ENCODE peak calls at places on chromosomes 3 and 15, in five cellular contexts. One of them, this sample, is unnamed.

GRCh38 chr3:71356272-71356671 is 227.3 kb downstream of the FOXP1 start:
- DNase-seq in SW480: no peak
- DNase-seq in heart left ventricle: no peak
- DNase-seq in sigmoid colon: no peak
- DNase-seq in ecto neural progenitor cell: no peak
- DNase-seq in this sample: no peak

GRCh38 chr15:76866008-76866407 is 39.1 kb downstream of the SCAPER start:
- DNase-seq in sigmoid colon: no peak
- DNase-seq in heart left ventricle: no peak
- DNase-seq in ecto neural progenitor cell: no peak
- DNase-seq in SW480: no peak
- DNase-seq in this sample: no peak

GRCh38 chr3:167913218-167913902 is 177.8 kb downstream of the SERPINI1 start:
- DNase-seq in SW480: peak; percentile 77
- DNase-seq in heart left ventricle: no peak
- DNase-seq in sigmoid colon: no peak
- DNase-seq in ecto neural progenitor cell: no peak
- DNase-seq in this sample: no peak

GRCh38 chr3:23913182-23913581 is 3.6 kb downstream of the NKIRAS1 start:
- DNase-seq in heart left ventricle: no peak
- DNase-seq in ecto neural progenitor cell: no peak
- DNase-seq in SW480: no peak
- DNase-seq in sigmoid colon: no peak
- DNase-seq in this sample: no peak

GRCh38 chr3:117842086-117842485 is 1132.5 kb downstream of the TUSC7 start:
- DNase-seq in heart left ventricle: no peak
- DNase-seq in SW480: no peak
- DNase-seq in ecto neural progenitor cell: no peak
- DNase-seq in sigmoid colon: no peak
- DNase-seq in this sample: no peak

GRCh38 chr3:47162695-47163022 is 1.3 kb downstream of the SETD2 start:
- DNase-seq in sigmoid colon: no peak
- DNase-seq in ecto neural progenitor cell: no peak
- DNase-seq in SW480: peak; percentile 11
- DNase-seq in heart left ventricle: no peak
- DNase-seq in this sample: no peak

GRCh38 chr15:72323752-72324151 is 3.8 kb upstream of the CELF6 start:
- DNase-seq in heart left ventricle: no peak
- DNase-seq in SW480: no peak
- DNase-seq in sigmoid colon: no peak
- DNase-seq in ecto neural progenitor cell: no peak
- DNase-seq in this sample: no peak

GRCh38 chr3:29319262-29319661 is 38.4 kb downstream of the RBMS3 start:
- DNase-seq in ecto neural progenitor cell: no peak
- DNase-seq in sigmoid colon: no peak
- DNase-seq in heart left ventricle: no peak
- DNase-seq in SW480: no peak
- DNase-seq in this sample: no peak

GRCh38 chr15:89406218-89406716 is 71.6 kb upstream of the POLG start:
- DNase-seq in sigmoid colon: no peak
- DNase-seq in heart left ventricle: no peak
- DNase-seq in SW480: no peak
- DNase-seq in ecto neural progenitor cell: no peak
- DNase-seq in this sample: no peak

GRCh38 chr15:74821091-74821789 is 5.2 kb upstream of the CPLX3 start:
- DNase-seq in SW480: no peak
- DNase-seq in heart left ventricle: no peak
- DNase-seq in ecto neural progenitor cell: peak; percentile 70
- DNase-seq in sigmoid colon: no peak
- DNase-seq in this sample: peak; percentile 60

GRCh38 chr15:57003418-57003817 is 85.0 kb downstream of the TCF12 start:
- DNase-seq in sigmoid colon: no peak
- DNase-seq in SW480: no peak
- DNase-seq in heart left ventricle: no peak
- DNase-seq in ecto neural progenitor cell: no peak
- DNase-seq in this sample: no peak

GRCh38 chr15:74432968-74433591 is 678 bp downstream of the SEMA7A start:
- DNase-seq in heart left ventricle: no peak
- DNase-seq in SW480: no peak
- DNase-seq in sigmoid colon: no peak
- DNase-seq in ecto neural progenitor cell: no peak
- DNase-seq in this sample: no peak

GRCh38 chr15:96699871-96700401 is 369.4 kb downstream of the NR2F2 start:
- DNase-seq in ecto neural progenitor cell: no peak
- DNase-seq in SW480: no peak
- DNase-seq in sigmoid colon: no peak
- DNase-seq in heart left ventricle: no peak
- DNase-seq in this sample: no peak

GRCh38 chr3:45994661-45995369 is 809 bp downstream of the FYCO1 start:
- DNase-seq in heart left ventricle: no peak
- DNase-seq in sigmoid colon: peak; percentile 67
- DNase-seq in ecto neural progenitor cell: peak; percentile 50
- DNase-seq in SW480: peak; percentile 37
- DNase-seq in this sample: peak; percentile 50

GRCh38 chr3:155560594-155560993 is 184.3 kb downstream of the PLCH1 start:
- DNase-seq in sigmoid colon: no peak
- DNase-seq in heart left ventricle: no peak
- DNase-seq in SW480: peak; percentile 85
- DNase-seq in ecto neural progenitor cell: no peak
- DNase-seq in this sample: no peak

GRCh38 chr15:101523560-101523940 is 34.0 kb upstream of the PCSK6 start:
- DNase-seq in ecto neural progenitor cell: peak; percentile 34
- DNase-seq in SW480: no peak
- DNase-seq in sigmoid colon: no peak
- DNase-seq in heart left ventricle: no peak
- DNase-seq in this sample: no peak

GRCh38 chr3:171833775-171834460 is 9.2 kb upstream of the TMEM212 start:
- DNase-seq in sigmoid colon: no peak
- DNase-seq in heart left ventricle: no peak
- DNase-seq in ecto neural progenitor cell: no peak
- DNase-seq in SW480: peak; percentile 79
- DNase-seq in this sample: no peak

This sample was measured in glutamatergic neuron.